ENCODE peak calls at places on chromosomes 4 and X, in six cellular contexts. M is Ammon's horn; Z is naive B cell; Y is sigmoid colon; P is SHP77; J is CD4-positive, alpha-beta memory T cell. H is an unnamed sample.
A peak's percentile ranks its signal among the peaks of the same experiment; 100 is the strongest.

GRCh38 chr4:1153567-1154090 is 18.8 kb downstream of the SPON2 start:
- DNase-seq in P (no peak), M (no peak), Z (no peak), J (no peak), Y (no peak), H (no peak)

GRCh38 chr4:186032259-186032658 is 36.7 kb upstream of the TLR3 start:
- DNase-seq in P (no peak), Y (no peak), J (no peak), Z (no peak), M (no peak), H (no peak)

GRCh38 chr4:109548655-109549054 is 11.4 kb upstream of the MCUB start:
- DNase-seq in Y (no peak), P (no peak), J (no peak), M (peak; percentile 24), Z (no peak), H (no peak)

GRCh38 chr4:17639136-17639535 is 24.7 kb downstream of the MED28 start:
- DNase-seq in J (no peak), Z (no peak), M (no peak), Y (no peak), P (no peak), H (no peak)

GRCh38 chr4:71293705-71294104 is 45.1 kb upstream of the SLC4A4 start:
- DNase-seq in J (no peak), Y (no peak), P (no peak), M (no peak), Z (no peak), H (no peak)

GRCh38 chr4:15652191-15652590 is 3.0 kb downstream of the FBXL5 start:
- DNase-seq in Y (no peak), M (no peak), Z (no peak), J (no peak), P (no peak), H (no peak)

GRCh38 chr4:15893967-15894366 is 44.6 kb downstream of the FGFBP1 start:
- DNase-seq in J (no peak), Y (no peak), Z (no peak), M (no peak), P (no peak), H (no peak)

GRCh38 chr4:97942951-97943350 is 200.3 kb downstream of the STPG2 start:
- DNase-seq in Z (no peak), J (no peak), M (no peak), P (no peak), Y (no peak), H (no peak)

GRCh38 chrX:133448512-133449076 is 33.3 kb upstream of the GPC4 start:
- DNase-seq in Z (no peak), J (no peak), P (no peak), M (no peak), Y (no peak), H (no peak)

GRCh38 chr4:187218705-187219245 is 495.1 kb upstream of the FAT1 start:
- DNase-seq in Z (no peak), J (no peak), M (no peak), Y (no peak), P (no peak), H (no peak)

GRCh38 chr4:55036405-55036804 is 89.0 kb downstream of the KDR start:
- DNase-seq in J (no peak), P (no peak), M (no peak), Z (no peak), Y (no peak), H (no peak)

GRCh38 chr4:185424905-185425599 is 712 bp downstream of the UFSP2 start:
- DNase-seq in P (no peak), Y (peak; percentile 60), M (peak; percentile 42), Z (peak; percentile 14), J (no peak), H (no peak)

GRCh38 chr4:149911995-149912394 is 96.4 kb upstream of the IQCM start:
- DNase-seq in P (no peak), M (no peak), J (no peak), Z (no peak), Y (no peak), H (no peak)

GRCh38 chr4:123505077-123505456 is 108.5 kb downstream of the SPRY1 start:
- DNase-seq in M (no peak), P (peak; percentile 22), Z (no peak), J (no peak), Y (no peak), H (no peak)

GRCh38 chrX:133094098-133094731 is 2.7 kb downstream of the USP26 start:
- DNase-seq in P (no peak), Z (no peak), J (no peak), Y (no peak), M (no peak), H (no peak)

GRCh38 chr4:117376700-117377099 is 291.3 kb upstream of the TRAM1L1 start:
- DNase-seq in M (peak; percentile 27), Z (no peak), J (no peak), Y (no peak), P (no peak), H (no peak)

GRCh38 chr4:119543187-119543586 is 85.4 kb downstream of the PDE5A start:
- DNase-seq in Z (no peak), Y (no peak), P (no peak), M (no peak), J (no peak), H (no peak)

GRCh38 chr4:147777456-147778091 is 45.7 kb downstream of the ARHGAP10 start:
- DNase-seq in M (no peak), Z (no peak), Y (no peak), J (no peak), P (no peak), H (no peak)

H was measured in SIG-M5.